ENCODE peak calls at places on chromosomes 13 and 19, in eight cellular contexts. One of them, this sample, is unnamed.

GRCh38 chr13:95231393-95231792 is 69.9 kb downstream of the ABCC4 start:
- DNase-seq in GM23248: no peak
- DNase-seq in AG04450: no peak
- DNase-seq in globus pallidus: no peak
- DNase-seq in NCI-H1092: no peak
- DNase-seq in epithelial cell of esophagus: peak
- DNase-seq in NCI-H460: no peak
- DNase-seq in EL: no peak
- DNase-seq in this sample: no peak

GRCh38 chr19:31002852-31003251 is 346.4 kb downstream of the TSHZ3 start:
- DNase-seq in AG04450: no peak
- DNase-seq in EL: no peak
- DNase-seq in GM23248: no peak
- DNase-seq in globus pallidus: no peak
- DNase-seq in epithelial cell of esophagus: no peak
- DNase-seq in NCI-H1092: no peak
- DNase-seq in NCI-H460: no peak
- DNase-seq in this sample: no peak

GRCh38 chr19:4350726-4351125 is 7.4 kb downstream of the MPND start:
- DNase-seq in epithelial cell of esophagus: no peak
- DNase-seq in GM23248: no peak
- DNase-seq in globus pallidus: no peak
- DNase-seq in EL: no peak
- DNase-seq in NCI-H1092: no peak
- DNase-seq in AG04450: no peak
- DNase-seq in NCI-H460: no peak
- DNase-seq in this sample: no peak

GRCh38 chr13:110759710-110760109 is 46.2 kb downstream of the ING1 start:
- DNase-seq in AG04450: no peak
- DNase-seq in EL: peak
- DNase-seq in globus pallidus: no peak
- DNase-seq in epithelial cell of esophagus: peak
- DNase-seq in GM23248: peak
- DNase-seq in NCI-H460: no peak
- DNase-seq in NCI-H1092: no peak
- DNase-seq in this sample: no peak

GRCh38 chr19:23436318-23436717 is 41.0 kb upstream of the ZNF91 start:
- DNase-seq in EL: no peak
- DNase-seq in NCI-H460: no peak
- DNase-seq in NCI-H1092: no peak
- DNase-seq in AG04450: no peak
- DNase-seq in globus pallidus: no peak
- DNase-seq in GM23248: no peak
- DNase-seq in epithelial cell of esophagus: no peak
- DNase-seq in this sample: peak

GRCh38 chr13:76717092-76717491 is 169.1 kb downstream of the KCTD12 start:
- DNase-seq in AG04450: no peak
- DNase-seq in globus pallidus: no peak
- DNase-seq in epithelial cell of esophagus: peak
- DNase-seq in GM23248: peak
- DNase-seq in NCI-H1092: no peak
- DNase-seq in EL: peak
- DNase-seq in NCI-H460: no peak
- DNase-seq in this sample: no peak

GRCh38 chr13:26557393-26558073 is at the start of gene WASF3:
- DNase-seq in globus pallidus: peak
- DNase-seq in epithelial cell of esophagus: peak
- DNase-seq in GM23248: peak
- DNase-seq in AG04450: peak
- DNase-seq in NCI-H1092: peak
- DNase-seq in EL: peak
- DNase-seq in NCI-H460: peak
- DNase-seq in this sample: no peak

GRCh38 chr19:19342086-19343015 is 21.7 kb downstream of the MAU2 start:
- DNase-seq in GM23248: peak
- DNase-seq in NCI-H1092: peak
- DNase-seq in globus pallidus: no peak
- DNase-seq in AG04450: peak
- DNase-seq in epithelial cell of esophagus: peak
- DNase-seq in NCI-H460: peak
- DNase-seq in EL: peak
- DNase-seq in this sample: peak

GRCh38 chr19:898663-899062 is 5.4 kb downstream of the RNU6-9 start:
- DNase-seq in EL: no peak
- DNase-seq in NCI-H1092: no peak
- DNase-seq in AG04450: no peak
- DNase-seq in globus pallidus: no peak
- DNase-seq in epithelial cell of esophagus: no peak
- DNase-seq in GM23248: no peak
- DNase-seq in NCI-H460: no peak
- DNase-seq in this sample: no peak

GRCh38 chr19:28169168-28169862 is 1043.6 kb downstream of the UQCRFS1 start:
- DNase-seq in NCI-H1092: no peak
- DNase-seq in EL: no peak
- DNase-seq in GM23248: no peak
- DNase-seq in globus pallidus: no peak
- DNase-seq in NCI-H460: no peak
- DNase-seq in AG04450: no peak
- DNase-seq in epithelial cell of esophagus: no peak
- DNase-seq in this sample: no peak

GRCh38 chr19:29506619-29506911 is 19.2 kb upstream of the VSTM2B start:
- DNase-seq in globus pallidus: no peak
- DNase-seq in NCI-H460: no peak
- DNase-seq in GM23248: no peak
- DNase-seq in AG04450: no peak
- DNase-seq in epithelial cell of esophagus: no peak
- DNase-seq in EL: no peak
- DNase-seq in NCI-H1092: no peak
- DNase-seq in this sample: no peak